ENCODE peak calls at places on chromosomes 16 and 17, in seven cellular contexts. One of them, this sample, is unnamed.

GRCh38 chr16:70779361-70779760 is 21.6 kb downstream of the VAC14 start:
- DNase-seq in HCT116: no peak
- DNase-seq in HepG2: no peak
- DNase-seq in K562: no peak
- DNase-seq in SK-N-SH: no peak
- DNase-seq in H1: no peak
- DNase-seq in GM12878: no peak
- DNase-seq in this sample: no peak

GRCh38 chr16:66081967-66082366 is 284.5 kb upstream of the CDH5 start:
- DNase-seq in HCT116: peak; percentile 61
- DNase-seq in GM12878: no peak
- DNase-seq in HepG2: peak; percentile 18
- DNase-seq in SK-N-SH: no peak
- DNase-seq in K562: no peak
- DNase-seq in H1: no peak
- DNase-seq in this sample: no peak

GRCh38 chr16:720990-721764 is at the start of gene ANTKMT:
- DNase-seq in HepG2: peak; percentile 80
- DNase-seq in GM12878: no peak
- DNase-seq in H1: peak; percentile 93
- DNase-seq in SK-N-SH: peak; percentile 92
- DNase-seq in HCT116: no peak
- DNase-seq in K562: peak; percentile 86
- DNase-seq in this sample: peak; percentile 95

GRCh38 chr16:85475233-85475632 is 137.9 kb upstream of the GSE1 start:
- DNase-seq in HCT116: no peak
- DNase-seq in SK-N-SH: peak; percentile 75
- DNase-seq in GM12878: no peak
- DNase-seq in K562: no peak
- DNase-seq in HepG2: no peak
- DNase-seq in H1: no peak
- DNase-seq in this sample: peak; percentile 77

GRCh38 chr16:694863-695354 is 4.7 kb upstream of the WDR24 start:
- DNase-seq in HCT116: no peak
- DNase-seq in HepG2: no peak
- DNase-seq in K562: peak; percentile 89
- DNase-seq in SK-N-SH: no peak
- DNase-seq in GM12878: no peak
- DNase-seq in H1: peak; percentile 70
- DNase-seq in this sample: no peak

GRCh38 chr17:28133562-28133970 is 91.1 kb downstream of the NLK start:
- DNase-seq in H1: no peak
- DNase-seq in K562: no peak
- DNase-seq in GM12878: no peak
- DNase-seq in SK-N-SH: no peak
- DNase-seq in HCT116: no peak
- DNase-seq in HepG2: no peak
- DNase-seq in this sample: no peak

GRCh38 chr16:70588565-70588964 is 57.8 kb upstream of the IL34 start:
- DNase-seq in H1: no peak
- DNase-seq in SK-N-SH: no peak
- DNase-seq in HCT116: no peak
- DNase-seq in GM12878: no peak
- DNase-seq in K562: no peak
- DNase-seq in HepG2: no peak
- DNase-seq in this sample: no peak

GRCh38 chr17:75658237-75658636 is 8.7 kb downstream of the RECQL5 start:
- DNase-seq in HCT116: no peak
- DNase-seq in H1: no peak
- DNase-seq in K562: no peak
- DNase-seq in HepG2: no peak
- DNase-seq in SK-N-SH: no peak
- DNase-seq in GM12878: no peak
- DNase-seq in this sample: no peak

GRCh38 chr16:48013476-48013875 is 142.3 kb downstream of the ABCC12 start:
- DNase-seq in HepG2: no peak
- DNase-seq in SK-N-SH: no peak
- DNase-seq in GM12878: no peak
- DNase-seq in K562: no peak
- DNase-seq in H1: no peak
- DNase-seq in HCT116: no peak
- DNase-seq in this sample: no peak

GRCh38 chr17:38560503-38561318 is 45.0 kb downstream of the SRCIN1 start:
- DNase-seq in GM12878: no peak
- DNase-seq in K562: no peak
- DNase-seq in HepG2: no peak
- DNase-seq in HCT116: no peak
- DNase-seq in SK-N-SH: no peak
- DNase-seq in H1: no peak
- DNase-seq in this sample: peak; percentile 65

GRCh38 chr16:47970291-47970931 is 185.4 kb downstream of the ABCC12 start:
- DNase-seq in SK-N-SH: no peak
- DNase-seq in H1: no peak
- DNase-seq in GM12878: no peak
- DNase-seq in HCT116: no peak
- DNase-seq in HepG2: peak; percentile 34
- DNase-seq in K562: peak; percentile 11
- DNase-seq in this sample: peak; percentile 75

GRCh38 chr16:50153648-50154368 is 702 bp downstream of the TENT4B start:
- DNase-seq in SK-N-SH: peak; percentile 69
- DNase-seq in H1: peak; percentile 57
- DNase-seq in HCT116: no peak
- DNase-seq in GM12878: no peak
- DNase-seq in HepG2: no peak
- DNase-seq in K562: peak; percentile 38
- DNase-seq in this sample: peak; percentile 6

GRCh38 chr17:781920-782731 is at the start of the genes GLOD4 and MRM3:
- DNase-seq in SK-N-SH: peak; percentile 97
- DNase-seq in K562: peak; percentile 82
- DNase-seq in H1: peak; percentile 99
- DNase-seq in GM12878: peak; percentile 72
- DNase-seq in HepG2: peak; percentile 73
- DNase-seq in HCT116: peak; percentile 70
- DNase-seq in this sample: peak; percentile 88

GRCh38 chr16:4694664-4695451 is 1.5 kb downstream of the NUDT16L1 start:
- DNase-seq in H1: no peak
- DNase-seq in HCT116: no peak
- DNase-seq in HepG2: no peak
- DNase-seq in GM12878: no peak
- DNase-seq in SK-N-SH: peak; percentile 58
- DNase-seq in K562: no peak
- DNase-seq in this sample: no peak

GRCh38 chr16:1175566-1176279 is 22.8 kb downstream of the CACNA1H start:
- DNase-seq in HepG2: peak; percentile 43
- DNase-seq in K562: no peak
- DNase-seq in H1: no peak
- DNase-seq in SK-N-SH: no peak
- DNase-seq in GM12878: no peak
- DNase-seq in HCT116: no peak
- DNase-seq in this sample: no peak

GRCh38 chr17:74354123-74354522 is 7.5 kb downstream of the BTBD17 start:
- DNase-seq in HCT116: peak; percentile 74
- DNase-seq in HepG2: peak; percentile 67
- DNase-seq in K562: peak; percentile 84
- DNase-seq in GM12878: no peak
- DNase-seq in SK-N-SH: peak; percentile 94
- DNase-seq in H1: peak; percentile 92
- DNase-seq in this sample: no peak

GRCh38 chr17:76076100-76076764 is 1.7 kb downstream of the GALR2 start:
- DNase-seq in K562: peak; percentile 25
- DNase-seq in H1: peak; percentile 71
- DNase-seq in GM12878: no peak
- DNase-seq in HCT116: no peak
- DNase-seq in HepG2: no peak
- DNase-seq in SK-N-SH: peak; percentile 64
- DNase-seq in this sample: no peak

GRCh38 chr17:65667656-65668055 is 106.2 kb upstream of the AXIN2 start:
- DNase-seq in GM12878: no peak
- DNase-seq in K562: no peak
- DNase-seq in SK-N-SH: no peak
- DNase-seq in HepG2: no peak
- DNase-seq in H1: no peak
- DNase-seq in HCT116: no peak
- DNase-seq in this sample: no peak

GRCh38 chr17:65666869-65667268 is 105.4 kb upstream of the AXIN2 start:
- DNase-seq in SK-N-SH: no peak
- DNase-seq in GM12878: no peak
- DNase-seq in HepG2: no peak
- DNase-seq in H1: no peak
- DNase-seq in K562: no peak
- DNase-seq in HCT116: no peak
- DNase-seq in this sample: no peak

GRCh38 chr17:65674246-65675045 is 113.0 kb upstream of the AXIN2 start:
- DNase-seq in H1: no peak
- DNase-seq in SK-N-SH: no peak
- DNase-seq in K562: no peak
- DNase-seq in HCT116: no peak
- DNase-seq in GM12878: no peak
- DNase-seq in HepG2: no peak
- DNase-seq in this sample: no peak

GRCh38 chr17:65668211-65668610 is 106.8 kb upstream of the AXIN2 start:
- DNase-seq in HepG2: no peak
- DNase-seq in SK-N-SH: no peak
- DNase-seq in K562: no peak
- DNase-seq in GM12878: no peak
- DNase-seq in HCT116: no peak
- DNase-seq in H1: no peak
- DNase-seq in this sample: no peak

DNA sequence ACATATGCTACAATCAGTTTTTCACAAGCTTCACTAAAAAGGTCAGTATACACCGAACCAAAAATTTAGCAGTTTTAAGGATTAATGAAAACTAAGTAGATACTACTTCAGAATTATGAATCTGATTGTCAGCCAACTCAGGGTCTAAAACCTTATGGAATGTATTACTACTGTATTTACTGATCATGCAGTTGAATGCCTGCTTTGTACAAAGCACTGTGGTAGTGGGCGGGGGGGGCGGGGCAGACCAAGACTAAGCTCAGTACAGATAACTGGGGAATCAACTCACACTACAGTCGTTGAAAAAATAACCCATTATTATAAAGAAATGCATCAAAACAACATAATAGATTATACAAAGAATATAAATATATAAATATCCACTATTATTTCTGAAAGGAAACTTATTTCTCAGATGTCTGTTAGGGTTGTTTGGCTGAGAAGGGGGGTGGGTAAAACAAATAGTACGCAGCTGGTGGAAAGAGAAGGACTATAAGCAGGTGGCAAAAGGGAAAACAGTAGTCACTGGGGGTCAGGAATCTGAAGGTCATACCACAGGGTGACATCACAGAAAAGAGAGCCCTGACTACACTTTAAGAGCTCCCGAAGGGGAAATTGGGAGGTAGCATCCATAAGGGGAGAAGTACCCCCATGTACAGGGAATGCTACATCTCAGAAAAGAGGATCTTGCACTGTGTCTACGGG is 109.4 kb upstream of the AXIN2 start:
- DNase-seq in SK-N-SH: no peak
- DNase-seq in GM12878: no peak
- DNase-seq in K562: no peak
- DNase-seq in HepG2: peak; percentile 93
- DNase-seq in H1: no peak
- DNase-seq in HCT116: no peak
- DNase-seq in this sample: no peak
- TF ChIP-seq JUND in SK-N-SH: no peak
- TF ChIP-seq JUND in GM12878: no peak
- TF ChIP-seq JUND in K562: no peak
- TF ChIP-seq JUND in HepG2: no peak
- TF ChIP-seq JUND in H1: no peak
- TF ChIP-seq JUND in HCT116: no peak
- TF ChIP-seq JUND in this sample: no peak

GRCh38 chr17:33871720-33872535 is 383.2 kb upstream of the CCL2 start:
- DNase-seq in HepG2: no peak
- DNase-seq in SK-N-SH: no peak
- DNase-seq in H1: no peak
- DNase-seq in GM12878: no peak
- DNase-seq in K562: peak; percentile 89
- DNase-seq in HCT116: no peak
- DNase-seq in this sample: no peak

GRCh38 chr17:33874617-33875060 is 380.4 kb upstream of the CCL2 start:
- DNase-seq in HepG2: no peak
- DNase-seq in H1: no peak
- DNase-seq in HCT116: no peak
- DNase-seq in GM12878: no peak
- DNase-seq in SK-N-SH: no peak
- DNase-seq in K562: peak; percentile 82
- DNase-seq in this sample: no peak

GRCh38 chr17:33868899-33869298 is 386.2 kb upstream of the CCL2 start:
- DNase-seq in SK-N-SH: no peak
- DNase-seq in K562: no peak
- DNase-seq in HepG2: no peak
- DNase-seq in GM12878: no peak
- DNase-seq in H1: no peak
- DNase-seq in HCT116: no peak
- DNase-seq in this sample: no peak

GRCh38 chr17:33875973-33876372 is 379.1 kb upstream of the CCL2 start:
- DNase-seq in H1: no peak
- DNase-seq in K562: no peak
- DNase-seq in SK-N-SH: no peak
- DNase-seq in HCT116: no peak
- DNase-seq in GM12878: no peak
- DNase-seq in HepG2: no peak
- DNase-seq in this sample: no peak

DNA sequence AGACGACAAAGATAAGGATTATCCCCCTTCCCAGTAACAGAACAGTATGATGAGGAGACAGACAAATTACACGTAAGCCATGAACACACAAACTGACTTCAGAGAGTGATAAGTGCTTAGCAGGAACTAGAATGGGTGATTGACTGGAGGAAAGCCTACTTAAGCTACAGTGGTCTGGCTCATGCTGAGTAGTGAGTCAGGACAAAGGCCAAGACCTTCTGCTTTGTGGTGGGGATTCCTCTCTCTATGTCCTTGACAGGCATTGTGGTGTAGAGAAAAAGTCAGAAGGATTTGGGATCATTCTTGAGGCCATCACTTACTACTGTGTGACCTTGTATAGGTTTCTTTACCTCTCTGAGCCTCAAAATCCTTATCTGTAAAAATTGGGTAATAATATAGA is 381.9 kb upstream of the CCL2 start:
- DNase-seq in SK-N-SH: no peak
- DNase-seq in K562: no peak
- DNase-seq in GM12878: no peak
- DNase-seq in HepG2: no peak
- DNase-seq in H1: no peak
- DNase-seq in HCT116: no peak
- DNase-seq in this sample: no peak
- TF ChIP-seq JUND in SK-N-SH: no peak
- TF ChIP-seq JUND in K562: peak; percentile 54
- TF ChIP-seq JUND in GM12878: no peak
- TF ChIP-seq JUND in HepG2: no peak
- TF ChIP-seq JUND in H1: no peak
- TF ChIP-seq JUND in HCT116: no peak
- TF ChIP-seq JUND in this sample: no peak

GRCh38 chr16:31351937-31352315 is 3.0 kb upstream of the ITGAX start:
- DNase-seq in H1: no peak
- DNase-seq in SK-N-SH: no peak
- DNase-seq in HepG2: no peak
- DNase-seq in K562: no peak
- DNase-seq in HCT116: no peak
- DNase-seq in GM12878: no peak
- DNase-seq in this sample: no peak
- TF ChIP-seq JUND in H1: no peak
- TF ChIP-seq JUND in SK-N-SH: no peak
- TF ChIP-seq JUND in HepG2: no peak
- TF ChIP-seq JUND in K562: no peak
- TF ChIP-seq JUND in HCT116: no peak
- TF ChIP-seq JUND in GM12878: no peak
- TF ChIP-seq JUND in this sample: no peak

GRCh38 chr17:8122923-8123694 is 797 bp downstream of the HES7 start:
- DNase-seq in GM12878: no peak
- DNase-seq in HepG2: no peak
- DNase-seq in SK-N-SH: peak; percentile 48
- DNase-seq in HCT116: no peak
- DNase-seq in K562: no peak
- DNase-seq in H1: peak; percentile 69
- DNase-seq in this sample: no peak
- TF ChIP-seq JUND in GM12878: no peak
- TF ChIP-seq JUND in HepG2: no peak
- TF ChIP-seq JUND in SK-N-SH: no peak
- TF ChIP-seq JUND in HCT116: no peak
- TF ChIP-seq JUND in K562: no peak
- TF ChIP-seq JUND in H1: no peak
- TF ChIP-seq JUND in this sample: no peak

This sample was measured in T47D.